ENCODE peak calls at places on chromosomes 1 and 21, in five cellular contexts. One of them, this sample, is unnamed.

GRCh38 chr1:206012086-206012859 is 9.1 kb upstream of the RAB7B start:
- DNase-seq in SK-N-SH: no peak
- DNase-seq in HepG2: peak; percentile 29
- DNase-seq in K562: no peak
- DNase-seq in HCT116: no peak
- DNase-seq in this sample: no peak

GRCh38 chr1:48794815-48795214 is 18.1 kb upstream of the BEND5 start:
- DNase-seq in HCT116: no peak
- DNase-seq in SK-N-SH: no peak
- DNase-seq in K562: no peak
- DNase-seq in HepG2: no peak
- DNase-seq in this sample: no peak

GRCh38 chr1:36542024-36542961 is 59.6 kb upstream of the CSF3R start:
- DNase-seq in HepG2: no peak
- DNase-seq in K562: no peak
- DNase-seq in SK-N-SH: no peak
- DNase-seq in HCT116: no peak
- DNase-seq in this sample: no peak

GRCh38 chr1:72892461-72892860 is 610.1 kb upstream of the NEGR1 start:
- DNase-seq in HCT116: no peak
- DNase-seq in HepG2: no peak
- DNase-seq in K562: no peak
- DNase-seq in SK-N-SH: no peak
- DNase-seq in this sample: no peak

GRCh38 chr1:19643602-19644419 is at the start of gene NBL1:
- DNase-seq in K562: peak; percentile 93
- DNase-seq in HepG2: no peak
- DNase-seq in SK-N-SH: peak; percentile 93
- DNase-seq in HCT116: no peak
- DNase-seq in this sample: peak; percentile 69

GRCh38 chr1:2544875-2545638 is 11.1 kb upstream of the TNFRSF14 start:
- DNase-seq in SK-N-SH: no peak
- DNase-seq in HCT116: no peak
- DNase-seq in K562: no peak
- DNase-seq in HepG2: no peak
- DNase-seq in this sample: no peak

GRCh38 chr1:27560271-27561125 is 43.4 kb downstream of the AHDC1 start:
- DNase-seq in K562: no peak
- DNase-seq in SK-N-SH: peak; percentile 56
- DNase-seq in HepG2: no peak
- DNase-seq in HCT116: no peak
- DNase-seq in this sample: no peak

GRCh38 chr21:14959343-14959742 is 105.5 kb downstream of the NRIP1 start:
- DNase-seq in HCT116: no peak
- DNase-seq in HepG2: no peak
- DNase-seq in SK-N-SH: no peak
- DNase-seq in K562: no peak
- DNase-seq in this sample: no peak

GRCh38 chr21:36487641-36488307 is 7.9 kb upstream of the CLDN14 start:
- DNase-seq in HepG2: no peak
- DNase-seq in SK-N-SH: no peak
- DNase-seq in K562: no peak
- DNase-seq in HCT116: no peak
- DNase-seq in this sample: peak; percentile 64

GRCh38 chr1:184914149-184914548 is 60.2 kb downstream of the NIBAN1 start:
- DNase-seq in SK-N-SH: no peak
- DNase-seq in K562: no peak
- DNase-seq in HCT116: no peak
- DNase-seq in HepG2: no peak
- DNase-seq in this sample: no peak
- TF ChIP-seq JUND in SK-N-SH: no peak
- TF ChIP-seq JUND in K562: no peak
- TF ChIP-seq JUND in HCT116: no peak
- TF ChIP-seq JUND in HepG2: no peak
- TF ChIP-seq JUND in this sample: no peak

GRCh38 chr1:61050541-61051454 is 31.6 kb upstream of the NFIA start:
- DNase-seq in HepG2: no peak
- DNase-seq in HCT116: no peak
- DNase-seq in K562: peak; percentile 79
- DNase-seq in SK-N-SH: peak; percentile 86
- DNase-seq in this sample: peak; percentile 47
- TF ChIP-seq JUND in HepG2: no peak
- TF ChIP-seq JUND in HCT116: no peak
- TF ChIP-seq JUND in K562: no peak
- TF ChIP-seq JUND in SK-N-SH: no peak
- TF ChIP-seq JUND in this sample: no peak

GRCh38 chr1:182431278-182431677 is 18.7 kb upstream of the RGSL1 start:
- DNase-seq in K562: no peak
- DNase-seq in HCT116: no peak
- DNase-seq in HepG2: no peak
- DNase-seq in SK-N-SH: no peak
- DNase-seq in this sample: no peak

GRCh38 chr1:182426442-182427430 is 23.2 kb upstream of the RGSL1 start:
- DNase-seq in SK-N-SH: no peak
- DNase-seq in K562: no peak
- DNase-seq in HCT116: no peak
- DNase-seq in HepG2: no peak
- DNase-seq in this sample: no peak

GRCh38 chr1:182430263-182431068 is 19.5 kb upstream of the RGSL1 start:
- DNase-seq in SK-N-SH: no peak
- DNase-seq in HCT116: no peak
- DNase-seq in HepG2: no peak
- DNase-seq in K562: no peak
- DNase-seq in this sample: no peak

GRCh38 chr1:182433580-182433979 is 16.4 kb upstream of the RGSL1 start:
- DNase-seq in HepG2: no peak
- DNase-seq in K562: no peak
- DNase-seq in HCT116: no peak
- DNase-seq in SK-N-SH: no peak
- DNase-seq in this sample: no peak

GRCh38 chr1:182428043-182428442 is 21.9 kb upstream of the RGSL1 start:
- DNase-seq in SK-N-SH: no peak
- DNase-seq in HepG2: no peak
- DNase-seq in K562: no peak
- DNase-seq in HCT116: no peak
- DNase-seq in this sample: no peak
- TF ChIP-seq JUND in SK-N-SH: no peak
- TF ChIP-seq JUND in HepG2: no peak
- TF ChIP-seq JUND in K562: no peak
- TF ChIP-seq JUND in HCT116: no peak
- TF ChIP-seq JUND in this sample: no peak

DNA sequence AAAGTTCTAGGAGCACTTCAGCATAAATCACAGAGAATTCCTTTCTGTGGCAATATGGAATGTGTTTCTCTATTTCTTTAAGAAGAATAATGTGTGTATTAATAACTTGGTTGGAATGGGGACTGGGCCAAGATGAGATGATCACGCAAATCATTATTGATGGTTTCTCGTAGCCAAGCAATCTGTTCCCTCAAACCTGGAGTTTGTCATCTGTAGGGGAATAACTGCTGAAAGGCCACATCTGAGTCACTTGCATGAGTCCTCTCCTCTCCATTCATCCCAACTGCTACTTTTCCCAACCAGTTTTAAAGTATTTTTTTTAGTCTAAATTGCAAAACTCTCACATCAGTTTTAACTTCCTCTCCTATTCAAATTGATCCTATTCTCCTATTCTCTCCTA is 480.4 kb downstream of the PLPP3 start:
- DNase-seq in HepG2: no peak
- DNase-seq in SK-N-SH: no peak
- DNase-seq in HCT116: no peak
- DNase-seq in K562: no peak
- DNase-seq in this sample: no peak
- TF ChIP-seq JUND in HepG2: no peak
- TF ChIP-seq JUND in SK-N-SH: peak; percentile 71
- TF ChIP-seq JUND in HCT116: no peak
- TF ChIP-seq JUND in K562: no peak
- TF ChIP-seq JUND in this sample: no peak

GRCh38 chr1:29711582-29712274 is 475.4 kb downstream of the PTPRU start:
- DNase-seq in SK-N-SH: no peak
- DNase-seq in HCT116: no peak
- DNase-seq in HepG2: no peak
- DNase-seq in K562: no peak
- DNase-seq in this sample: no peak
- TF ChIP-seq JUND in SK-N-SH: peak; percentile 31
- TF ChIP-seq JUND in HCT116: no peak
- TF ChIP-seq JUND in HepG2: no peak
- TF ChIP-seq JUND in K562: no peak
- TF ChIP-seq JUND in this sample: no peak

DNA sequence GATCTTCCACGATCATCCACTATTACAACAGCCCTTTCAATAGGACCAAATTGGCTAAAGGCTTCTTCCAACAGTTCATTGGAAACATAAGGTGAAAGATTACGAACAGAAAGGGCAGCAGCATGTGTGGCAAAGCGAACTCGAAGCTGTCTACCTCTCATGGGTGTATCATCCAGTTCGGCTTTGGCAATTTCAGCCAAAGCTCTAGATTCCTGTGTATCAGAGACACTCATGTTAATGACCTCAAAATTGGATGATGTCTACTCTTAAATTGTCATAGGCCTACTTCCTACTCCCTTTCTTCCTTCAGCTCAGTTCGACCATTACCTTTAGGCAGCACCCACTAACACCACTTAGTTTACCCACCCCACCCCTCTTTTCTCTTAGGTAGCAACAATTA is 2.2 kb downstream of the SFPQ start:
- DNase-seq in HepG2: no peak
- DNase-seq in K562: no peak
- DNase-seq in SK-N-SH: no peak
- DNase-seq in HCT116: no peak
- DNase-seq in this sample: no peak
- TF ChIP-seq JUND in HepG2: no peak
- TF ChIP-seq JUND in K562: no peak
- TF ChIP-seq JUND in SK-N-SH: no peak
- TF ChIP-seq JUND in HCT116: no peak
- TF ChIP-seq JUND in this sample: no peak

GRCh38 chr1:11828511-11828910 is 19.1 kb downstream of the NPPA start:
- DNase-seq in HCT116: no peak
- DNase-seq in HepG2: no peak
- DNase-seq in K562: no peak
- DNase-seq in SK-N-SH: no peak
- DNase-seq in this sample: no peak
- TF ChIP-seq JUND in HCT116: no peak
- TF ChIP-seq JUND in HepG2: no peak
- TF ChIP-seq JUND in K562: no peak
- TF ChIP-seq JUND in SK-N-SH: no peak
- TF ChIP-seq JUND in this sample: no peak

DNA sequence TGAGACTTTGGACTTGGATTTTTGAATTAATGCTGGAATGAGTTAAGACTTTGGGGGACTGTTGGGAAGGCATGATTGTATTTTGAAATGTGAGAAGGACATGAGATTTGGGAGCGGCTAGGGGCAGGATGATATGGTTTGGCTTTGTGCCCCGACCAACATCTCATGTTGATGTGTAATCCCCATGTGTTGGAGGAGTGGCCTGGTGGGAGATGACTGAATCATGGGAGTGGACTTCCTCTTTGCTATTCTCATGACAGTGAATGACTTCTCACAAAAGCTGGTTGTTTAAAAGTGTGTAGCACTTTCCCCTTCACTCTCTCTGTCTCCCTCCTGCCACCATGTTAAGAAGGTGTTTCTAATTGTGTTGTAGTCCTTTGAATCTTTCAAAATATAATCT is 9.3 kb upstream of the PHGDH start:
- DNase-seq in HepG2: no peak
- DNase-seq in HCT116: no peak
- DNase-seq in SK-N-SH: no peak
- DNase-seq in K562: no peak
- DNase-seq in this sample: no peak
- TF ChIP-seq JUND in HepG2: no peak
- TF ChIP-seq JUND in HCT116: no peak
- TF ChIP-seq JUND in SK-N-SH: no peak
- TF ChIP-seq JUND in K562: no peak
- TF ChIP-seq JUND in this sample: no peak

DNA sequence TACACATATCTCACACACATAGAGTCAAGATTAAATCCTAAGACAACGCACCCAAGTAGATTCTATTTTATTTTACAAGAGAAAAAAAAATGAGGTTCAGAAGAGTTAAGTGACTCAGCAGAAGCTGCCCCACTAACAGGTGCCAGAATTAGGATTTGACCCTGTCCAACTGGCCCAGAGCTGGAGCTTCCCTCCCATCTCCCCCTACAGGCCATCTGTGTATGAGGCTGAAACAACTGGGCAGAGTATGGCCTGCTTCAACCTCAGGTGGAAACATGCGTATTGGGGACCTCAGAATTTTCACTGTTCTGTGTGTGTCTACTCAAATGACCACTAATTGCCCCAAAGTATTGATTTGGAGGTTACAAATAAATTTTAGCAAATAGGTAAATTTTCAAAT is 29.9 kb downstream of the PSMG1 start:
- DNase-seq in HCT116: no peak
- DNase-seq in K562: peak; percentile 70
- DNase-seq in SK-N-SH: peak; percentile 44
- DNase-seq in HepG2: no peak
- DNase-seq in this sample: no peak
- TF ChIP-seq JUND in HCT116: no peak
- TF ChIP-seq JUND in K562: no peak
- TF ChIP-seq JUND in SK-N-SH: no peak
- TF ChIP-seq JUND in HepG2: no peak
- TF ChIP-seq JUND in this sample: no peak

GRCh38 chr21:33820371-33820770 is 95.2 kb downstream of the ATP5PO start:
- DNase-seq in SK-N-SH: no peak
- DNase-seq in HepG2: no peak
- DNase-seq in K562: no peak
- DNase-seq in HCT116: no peak
- DNase-seq in this sample: no peak
- TF ChIP-seq JUND in SK-N-SH: no peak
- TF ChIP-seq JUND in HepG2: no peak
- TF ChIP-seq JUND in K562: no peak
- TF ChIP-seq JUND in HCT116: no peak
- TF ChIP-seq JUND in this sample: no peak